ENCODE peak calls at places on chromosomes 13 and 19, in six cellular contexts. One of them, this sample, is unnamed. For H3K4me1, the result is how much of the 10 kb centered on the place peaks cover.

GRCh38 chr13:36858285-36858684 is 39.3 kb downstream of the RFXAP start:
- DNase-seq in left ventricle myocardium inferior: no peak
- DNase-seq in uterus: no peak
- DNase-seq in mucosa of descending colon: no peak
- DNase-seq in fibroblast of lung: peak
- DNase-seq in stomach: no peak
- DNase-seq in this sample: peak

GRCh38 chr19:41627966-41628675 is 1.2 kb upstream of the CEACAM4 start:
- DNase-seq in left ventricle myocardium inferior: no peak
- DNase-seq in uterus: no peak
- DNase-seq in stomach: no peak
- DNase-seq in mucosa of descending colon: no peak
- DNase-seq in fibroblast of lung: no peak
- DNase-seq in this sample: no peak

GRCh38 chr13:25905411-25906010 is 146.3 kb downstream of the SHISA2 start:
- DNase-seq in stomach: no peak
- DNase-seq in fibroblast of lung: no peak
- DNase-seq in uterus: no peak
- DNase-seq in left ventricle myocardium inferior: no peak
- DNase-seq in mucosa of descending colon: no peak
- DNase-seq in this sample: peak

GRCh38 chr19:33442706-33443105 is 69.2 kb downstream of the CEBPG start:
- DNase-seq in uterus: no peak
- DNase-seq in mucosa of descending colon: no peak
- DNase-seq in fibroblast of lung: no peak
- DNase-seq in left ventricle myocardium inferior: no peak
- DNase-seq in stomach: no peak
- DNase-seq in this sample: no peak

GRCh38 chr13:40315416-40316064 is 350.9 kb downstream of the FOXO1 start:
- DNase-seq in stomach: no peak
- DNase-seq in fibroblast of lung: no peak
- DNase-seq in mucosa of descending colon: no peak
- DNase-seq in uterus: no peak
- DNase-seq in left ventricle myocardium inferior: no peak
- DNase-seq in this sample: no peak

GRCh38 chr19:42396248-42396541 is 6.1 kb upstream of the CNFN start:
- DNase-seq in mucosa of descending colon: no peak
- DNase-seq in left ventricle myocardium inferior: no peak
- DNase-seq in uterus: no peak
- DNase-seq in fibroblast of lung: no peak
- DNase-seq in stomach: no peak
- DNase-seq in this sample: no peak

GRCh38 chr13:42258747-42259146 is 13.2 kb upstream of the AKAP11 start:
- DNase-seq in left ventricle myocardium inferior: no peak
- DNase-seq in mucosa of descending colon: no peak
- DNase-seq in uterus: no peak
- DNase-seq in stomach: no peak
- DNase-seq in fibroblast of lung: no peak
- DNase-seq in this sample: no peak

GRCh38 chr19:1049841-1050240 is 9.9 kb downstream of the ABCA7 start:
- DNase-seq in mucosa of descending colon: peak
- DNase-seq in left ventricle myocardium inferior: no peak
- DNase-seq in stomach: no peak
- DNase-seq in fibroblast of lung: no peak
- DNase-seq in uterus: no peak
- DNase-seq in this sample: no peak

GRCh38 chr19:5947435-5947834 is 30.5 kb downstream of the RANBP3 start:
- DNase-seq in mucosa of descending colon: peak
- DNase-seq in stomach: peak
- DNase-seq in left ventricle myocardium inferior: peak
- DNase-seq in uterus: peak
- DNase-seq in fibroblast of lung: peak
- DNase-seq in this sample: no peak

GRCh38 chr13:106685142-106685541 is 117.2 kb upstream of the ARGLU1 start:
- DNase-seq in stomach: no peak
- DNase-seq in mucosa of descending colon: no peak
- DNase-seq in uterus: no peak
- DNase-seq in left ventricle myocardium inferior: no peak
- DNase-seq in fibroblast of lung: no peak
- DNase-seq in this sample: no peak

GRCh38 chr13:74974234-74974879 is 507.6 kb downstream of the TBC1D4 start:
- DNase-seq in fibroblast of lung: no peak
- DNase-seq in mucosa of descending colon: no peak
- DNase-seq in left ventricle myocardium inferior: no peak
- DNase-seq in uterus: no peak
- DNase-seq in stomach: no peak
- DNase-seq in this sample: no peak

GRCh38 chr13:47747901-47748300 is 253.2 kb downstream of the SUCLA2 start:
- DNase-seq in mucosa of descending colon: no peak
- DNase-seq in fibroblast of lung: no peak
- DNase-seq in left ventricle myocardium inferior: no peak
- DNase-seq in stomach: no peak
- DNase-seq in uterus: no peak
- DNase-seq in this sample: no peak

GRCh38 chr19:5591476-5591875 is 23.7 kb upstream of the TINCR start:
- DNase-seq in mucosa of descending colon: no peak
- DNase-seq in fibroblast of lung: no peak
- DNase-seq in left ventricle myocardium inferior: no peak
- DNase-seq in stomach: no peak
- DNase-seq in uterus: no peak
- DNase-seq in this sample: no peak

GRCh38 chr13:40221460-40222201 is 444.8 kb downstream of the FOXO1 start:
- DNase-seq in fibroblast of lung: peak
- DNase-seq in mucosa of descending colon: no peak
- DNase-seq in stomach: no peak
- DNase-seq in left ventricle myocardium inferior: no peak
- DNase-seq in uterus: peak
- DNase-seq in this sample: peak

GRCh38 chr19:47618771-47619170 is 9.8 kb downstream of the BICRA start:
- DNase-seq in mucosa of descending colon: no peak
- DNase-seq in stomach: no peak
- DNase-seq in left ventricle myocardium inferior: peak
- DNase-seq in uterus: peak
- DNase-seq in fibroblast of lung: peak
- DNase-seq in this sample: no peak

GRCh38 chr13:21124853-21125252 is 51.5 kb downstream of the SKA3 start:
- DNase-seq in fibroblast of lung: peak
- DNase-seq in left ventricle myocardium inferior: no peak
- DNase-seq in mucosa of descending colon: no peak
- DNase-seq in uterus: no peak
- DNase-seq in stomach: no peak
- DNase-seq in this sample: peak

GRCh38 chr19:15452111-15453047 is 2.6 kb upstream of the WIZ start:
- DNase-seq in uterus: peak
- DNase-seq in mucosa of descending colon: peak
- DNase-seq in left ventricle myocardium inferior: peak
- DNase-seq in stomach: peak
- DNase-seq in fibroblast of lung: peak
- DNase-seq in this sample: peak

GRCh38 chr19:15455996-15456395 is 6.2 kb upstream of the WIZ start:
- DNase-seq in uterus: no peak
- DNase-seq in stomach: no peak
- DNase-seq in fibroblast of lung: no peak
- DNase-seq in mucosa of descending colon: no peak
- DNase-seq in left ventricle myocardium inferior: no peak
- DNase-seq in this sample: no peak

GRCh38 chr19:15453091-15453498 is 3.3 kb upstream of the WIZ start:
- DNase-seq in uterus: no peak
- DNase-seq in fibroblast of lung: no peak
- DNase-seq in left ventricle myocardium inferior: no peak
- DNase-seq in stomach: no peak
- DNase-seq in mucosa of descending colon: no peak
- DNase-seq in this sample: no peak

GRCh38 chr19:15453906-15454305 is 4.2 kb upstream of the WIZ start:
- DNase-seq in uterus: no peak
- DNase-seq in mucosa of descending colon: no peak
- DNase-seq in left ventricle myocardium inferior: no peak
- DNase-seq in fibroblast of lung: no peak
- DNase-seq in stomach: no peak
- DNase-seq in this sample: no peak

DNA sequence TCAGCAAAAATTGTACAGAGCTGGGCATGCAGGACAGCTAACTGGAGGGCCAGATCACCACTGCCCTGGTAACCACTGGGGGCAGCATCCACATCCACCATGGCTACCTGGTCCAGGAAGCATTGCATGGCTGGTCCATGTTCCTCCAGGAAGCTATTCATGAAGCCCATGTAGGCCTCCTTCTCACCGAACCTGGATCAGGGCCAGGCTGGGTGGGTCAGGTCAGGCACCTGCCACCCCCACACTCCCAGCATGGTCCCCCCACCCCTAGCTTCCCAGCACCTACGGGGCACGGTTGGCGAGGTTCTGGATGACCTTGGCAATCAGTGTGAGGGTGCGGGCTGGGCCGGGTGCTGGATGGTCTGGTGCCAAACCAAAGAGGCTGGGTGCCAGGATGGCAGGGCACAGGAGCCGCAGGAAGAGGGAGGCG is 4.6 kb upstream of the WIZ start:
- DNase-seq in left ventricle myocardium inferior: no peak
- DNase-seq in stomach: peak
- DNase-seq in fibroblast of lung: no peak
- DNase-seq in uterus: no peak
- DNase-seq in mucosa of descending colon: no peak
- DNase-seq in this sample: no peak
- TF ChIP-seq CTCF in left ventricle myocardium inferior: no peak
- TF ChIP-seq CTCF in stomach: no peak
- TF ChIP-seq CTCF in fibroblast of lung: peak
- TF ChIP-seq CTCF in uterus: no peak
- TF ChIP-seq CTCF in mucosa of descending colon: no peak
- TF ChIP-seq CTCF in this sample: peak

GRCh38 chr13:24683833-24684599 is 3.8 kb downstream of the ATP12A start:
- DNase-seq in uterus: no peak
- DNase-seq in fibroblast of lung: peak
- DNase-seq in mucosa of descending colon: peak
- DNase-seq in stomach: peak
- DNase-seq in left ventricle myocardium inferior: peak
- DNase-seq in this sample: peak
- H3K4me3 ChIP-seq in uterus: no peak
- H3K4me3 ChIP-seq in fibroblast of lung: no peak
- H3K4me3 ChIP-seq in mucosa of descending colon: no peak
- H3K4me3 ChIP-seq in stomach: no peak
- H3K4me3 ChIP-seq in left ventricle myocardium inferior: no peak
- H3K4me3 ChIP-seq in this sample: no peak

DNA sequence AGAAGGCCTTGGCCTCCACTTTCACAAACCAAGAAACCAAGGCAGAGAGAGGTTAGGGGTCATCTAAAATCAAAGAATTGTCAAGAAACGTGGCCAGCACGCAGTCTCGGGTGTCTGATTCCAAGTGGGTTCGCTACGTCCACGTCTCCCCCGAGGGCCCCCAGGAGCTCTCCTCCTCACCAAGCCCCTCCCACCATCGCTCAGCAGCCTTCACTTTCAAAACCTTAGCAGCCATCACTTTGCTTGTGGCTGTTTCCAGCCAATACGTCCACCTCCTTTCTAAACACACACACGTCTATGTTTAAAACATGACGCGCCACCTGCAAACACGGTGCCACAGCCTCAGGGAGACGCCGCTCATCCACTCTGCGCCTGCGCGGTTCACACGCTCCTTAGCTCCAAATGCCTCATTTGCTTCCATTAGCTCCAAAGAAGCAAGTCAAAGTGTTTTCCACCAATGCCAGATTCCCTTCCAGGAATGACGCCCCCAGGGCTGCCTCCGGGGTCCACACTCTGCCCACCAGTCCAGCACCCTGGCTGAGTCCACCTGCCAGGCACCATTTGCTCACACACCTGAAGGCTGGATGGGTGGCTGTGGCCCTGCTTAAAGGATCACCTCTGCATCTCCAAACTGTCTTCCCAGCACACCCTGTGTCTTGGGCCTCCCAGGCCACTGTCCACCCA is 5.5 kb downstream of the RASA3 start:
- DNase-seq in mucosa of descending colon: peak
- DNase-seq in stomach: no peak
- DNase-seq in fibroblast of lung: no peak
- DNase-seq in uterus: no peak
- DNase-seq in left ventricle myocardium inferior: no peak
- DNase-seq in this sample: no peak
- H3K4me1 ChIP-seq in mucosa of descending colon: under half
- H3K4me1 ChIP-seq in stomach: half or more
- H3K4me1 ChIP-seq in fibroblast of lung: under half
- H3K4me1 ChIP-seq in uterus: under half
- H3K4me1 ChIP-seq in left ventricle myocardium inferior: half or more
- H3K4me1 ChIP-seq in this sample: under half

GRCh38 chr19:18865106-18865972 is 30.6 kb downstream of the CERS1 start:
- DNase-seq in stomach: no peak
- DNase-seq in left ventricle myocardium inferior: no peak
- DNase-seq in uterus: no peak
- DNase-seq in mucosa of descending colon: no peak
- DNase-seq in fibroblast of lung: no peak
- DNase-seq in this sample: no peak

GRCh38 chr19:18867199-18867598 is 28.8 kb downstream of the CERS1 start:
- DNase-seq in mucosa of descending colon: no peak
- DNase-seq in stomach: no peak
- DNase-seq in fibroblast of lung: no peak
- DNase-seq in left ventricle myocardium inferior: no peak
- DNase-seq in uterus: no peak
- DNase-seq in this sample: no peak

GRCh38 chr19:18865973-18866799 is 29.8 kb downstream of the CERS1 start:
- DNase-seq in mucosa of descending colon: no peak
- DNase-seq in left ventricle myocardium inferior: peak
- DNase-seq in uterus: peak
- DNase-seq in stomach: peak
- DNase-seq in fibroblast of lung: peak
- DNase-seq in this sample: peak

GRCh38 chr19:18867751-18868150 is 28.2 kb downstream of the CERS1 start:
- DNase-seq in mucosa of descending colon: no peak
- DNase-seq in uterus: no peak
- DNase-seq in stomach: no peak
- DNase-seq in fibroblast of lung: no peak
- DNase-seq in left ventricle myocardium inferior: no peak
- DNase-seq in this sample: no peak

GRCh38 chr19:18866800-18867123 is 29.2 kb downstream of the CERS1 start:
- DNase-seq in uterus: no peak
- DNase-seq in mucosa of descending colon: no peak
- DNase-seq in stomach: no peak
- DNase-seq in left ventricle myocardium inferior: no peak
- DNase-seq in fibroblast of lung: no peak
- DNase-seq in this sample: no peak
- TF ChIP-seq CTCF in uterus: no peak
- TF ChIP-seq CTCF in mucosa of descending colon: no peak
- TF ChIP-seq CTCF in stomach: no peak
- TF ChIP-seq CTCF in left ventricle myocardium inferior: peak
- TF ChIP-seq CTCF in fibroblast of lung: no peak
- TF ChIP-seq CTCF in this sample: peak

GRCh38 chr19:38303517-38304351 is at the start of gene C19orf33:
- DNase-seq in left ventricle myocardium inferior: peak
- DNase-seq in stomach: peak
- DNase-seq in uterus: no peak
- DNase-seq in mucosa of descending colon: peak
- DNase-seq in fibroblast of lung: no peak
- DNase-seq in this sample: peak
- H3K4me3 ChIP-seq in left ventricle myocardium inferior: peak
- H3K4me3 ChIP-seq in stomach: peak
- H3K4me3 ChIP-seq in uterus: no peak
- H3K4me3 ChIP-seq in mucosa of descending colon: peak
- H3K4me3 ChIP-seq in fibroblast of lung: no peak
- H3K4me3 ChIP-seq in this sample: peak

This sample was measured in PC-3.